ENCODE peak calls at places on chromosome 18, in seven cellular contexts. T, X, N, A, G, R and Z are unnamed samples.

GRCh38 chr18:66548747-66549146 is 55.1 kb downstream of the CDH19 start:
- DNase-seq in A (peak), G (no peak), T (no peak), R (no peak), N (no peak), X (no peak), Z (peak)

GRCh38 chr18:374735-375168 is 106.9 kb upstream of the THOC1 start:
- DNase-seq in A (no peak), R (no peak), G (no peak), N (no peak), X (no peak), T (no peak), Z (no peak)

GRCh38 chr18:4352746-4353522 is 102.2 kb downstream of the DLGAP1 start:
- DNase-seq in T (no peak), X (no peak), G (no peak), N (no peak), R (no peak), A (no peak), Z (no peak)

GRCh38 chr18:52617931-52618330 is 277.9 kb downstream of the DCC start:
- DNase-seq in X (no peak), R (no peak), T (no peak), N (no peak), G (no peak), A (no peak), Z (no peak)

GRCh38 chr18:9825571-9826073 is 60.2 kb upstream of the TXNDC2 start:
- DNase-seq in G (peak), X (no peak), A (no peak), R (peak), N (no peak), T (peak), Z (peak)

GRCh38 chr18:79203017-79203605 is 133.9 kb downstream of the ATP9B start:
- DNase-seq in G (no peak), X (no peak), R (no peak), N (no peak), T (peak), A (no peak), Z (no peak)

GRCh38 chr18:12652861-12653401 is 5.0 kb downstream of the SPIRE1 start:
- DNase-seq in N (no peak), T (no peak), A (peak), X (no peak), R (peak), G (peak), Z (no peak)

GRCh38 chr18:59419386-59419785 is 60.3 kb upstream of the LMAN1 start:
- DNase-seq in T (no peak), N (no peak), X (no peak), G (no peak), R (no peak), A (no peak), Z (no peak)

GRCh38 chr18:22300665-22301636 is 116.8 kb downstream of the CTAGE1 start:
- DNase-seq in X (no peak), A (no peak), N (no peak), R (peak), G (no peak), T (no peak), Z (no peak)

GRCh38 chr18:46268662-46269061 is 164.5 kb downstream of the HAUS1 start:
- DNase-seq in X (no peak), G (no peak), R (no peak), N (no peak), T (no peak), A (no peak), Z (no peak)

GRCh38 chr18:48138211-48138610 is 207.8 kb upstream of the SMAD2 start:
- DNase-seq in N (no peak), T (no peak), X (no peak), A (no peak), G (no peak), R (no peak), Z (no peak)

GRCh38 chr18:21243041-21243431 is 1.0 kb downstream of the GREB1L start:
- DNase-seq in G (no peak), R (no peak), T (no peak), X (no peak), A (no peak), N (peak), Z (peak)

GRCh38 chr18:49476664-49477411 is 10.2 kb downstream of the C18orf32 start:
- DNase-seq in N (no peak), A (no peak), T (no peak), G (no peak), R (peak), X (no peak), Z (no peak)

GRCh38 chr18:24674236-24675004 is 214.0 kb downstream of the HRH4 start:
- DNase-seq in N (no peak), R (no peak), G (no peak), A (no peak), X (no peak), T (no peak), Z (no peak)

GRCh38 chr18:13003466-13003896 is 12.3 kb downstream of the CEP192 start:
- DNase-seq in N (peak), X (no peak), T (peak), G (peak), A (peak), R (peak), Z (peak)

GRCh38 chr18:35920623-35921022 is 51.9 kb upstream of the RMP24 start:
- DNase-seq in G (no peak), A (no peak), X (no peak), R (no peak), N (no peak), T (no peak), Z (no peak)

GRCh38 chr18:21605218-21605617 is 4.7 kb upstream of the ESCO1 start:
- DNase-seq in X (no peak), A (no peak), N (no peak), R (no peak), T (no peak), G (no peak), Z (no peak)

GRCh38 chr18:57296336-57296735 is 56.0 kb upstream of the ST8SIA3 start:
- DNase-seq in N (no peak), X (no peak), A (no peak), G (no peak), R (no peak), T (no peak), Z (no peak)

DNA sequence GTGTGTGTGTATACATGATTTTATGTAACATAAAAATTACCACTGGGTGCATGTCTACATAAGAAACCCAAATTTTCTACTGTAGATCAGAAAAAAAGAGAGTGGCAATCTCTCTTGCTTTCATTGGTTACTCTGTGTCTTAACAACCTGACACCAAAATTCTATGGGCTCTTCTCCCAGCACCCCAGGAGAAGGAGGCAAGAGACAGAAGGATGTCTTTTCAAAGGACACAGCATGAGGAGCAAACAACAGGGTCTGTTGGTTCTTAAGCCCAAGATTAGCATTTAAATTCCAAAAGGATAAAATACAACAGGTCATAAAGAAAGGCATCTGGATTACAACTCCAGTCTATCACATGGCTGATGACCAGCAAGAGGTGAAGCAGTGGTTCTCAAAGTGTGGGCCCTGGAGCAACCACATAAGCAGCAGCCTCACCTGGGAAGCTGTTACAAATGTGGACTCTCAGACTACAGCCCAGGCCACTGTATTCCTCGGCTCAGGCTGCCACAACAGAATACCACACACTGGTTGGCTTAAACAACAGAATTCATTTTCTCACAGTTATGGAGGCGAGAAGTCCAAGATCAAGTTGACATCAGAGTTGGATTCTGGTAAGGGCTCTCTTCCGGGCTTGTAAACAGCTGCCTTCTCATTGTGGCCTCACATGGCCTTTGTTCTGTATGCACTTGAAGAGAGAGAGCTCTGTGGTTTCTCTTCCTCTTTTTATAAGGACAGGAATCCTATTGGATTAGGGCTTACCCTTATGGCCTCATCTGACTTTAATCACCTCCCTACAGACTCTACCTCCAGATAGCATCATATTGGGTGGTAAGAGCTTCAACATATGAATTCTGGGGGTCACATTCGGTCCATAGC is 79.8 kb upstream of the RNF152 start:
- DNase-seq in G (no peak), A (no peak), T (no peak), N (no peak), R (no peak), X (no peak), Z (no peak)
- TF ChIP-seq JUND in G (no peak), A (no peak), T (no peak), N (no peak), R (no peak), X (no peak), Z (no peak)

GRCh38 chr18:26083099-26083498 is 7.3 kb downstream of the SS18 start:
- DNase-seq in X (no peak), G (no peak), T (no peak), R (no peak), N (no peak), A (no peak), Z (no peak)
- TF ChIP-seq JUND in X (no peak), G (no peak), T (no peak), R (no peak), N (no peak), A (no peak), Z (no peak)

GRCh38 chr18:67669993-67670671 is 153.6 kb upstream of the DSEL start:
- DNase-seq in N (no peak), X (no peak), R (no peak), A (no peak), T (no peak), G (no peak), Z (no peak)

GRCh38 chr18:67662996-67663395 is 146.5 kb upstream of the DSEL start:
- DNase-seq in A (no peak), N (no peak), R (no peak), G (no peak), X (no peak), T (no peak), Z (no peak)

GRCh38 chr18:67661555-67661954 is 145.0 kb upstream of the DSEL start:
- DNase-seq in A (no peak), R (no peak), G (no peak), X (no peak), N (no peak), T (no peak), Z (no peak)

GRCh38 chr18:67665266-67665665 is 148.7 kb upstream of the DSEL start:
- DNase-seq in N (no peak), T (no peak), X (no peak), R (no peak), A (no peak), G (no peak), Z (no peak)
- TF ChIP-seq JUND in N (no peak), T (no peak), X (no peak), R (no peak), A (no peak), G (no peak), Z (no peak)

DNA sequence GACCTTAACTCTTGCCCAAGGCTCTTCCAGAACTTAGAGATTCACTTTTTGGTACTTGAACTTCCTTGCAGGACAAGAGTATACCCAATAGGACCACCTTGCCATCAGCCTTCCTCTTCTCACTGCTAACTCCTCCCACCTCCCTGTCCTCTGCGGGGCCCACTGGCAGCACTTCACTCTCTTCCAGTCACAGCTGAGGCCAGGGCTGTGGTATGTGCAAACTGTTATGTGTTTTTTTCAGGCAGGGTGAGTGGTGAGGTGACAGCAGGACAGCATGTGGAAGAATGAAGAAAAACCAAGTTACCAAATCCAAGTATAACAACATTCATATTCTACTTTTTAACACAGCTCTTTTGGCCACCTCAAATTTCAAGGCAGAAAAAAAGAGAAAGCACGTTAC is 605.1 kb upstream of the SYT4 start:
- DNase-seq in A (no peak), T (no peak), R (no peak), G (no peak), X (no peak), N (no peak), Z (no peak)
- TF ChIP-seq JUND in A (no peak), T (no peak), R (no peak), G (no peak), X (no peak), N (no peak), Z (no peak)

DNA sequence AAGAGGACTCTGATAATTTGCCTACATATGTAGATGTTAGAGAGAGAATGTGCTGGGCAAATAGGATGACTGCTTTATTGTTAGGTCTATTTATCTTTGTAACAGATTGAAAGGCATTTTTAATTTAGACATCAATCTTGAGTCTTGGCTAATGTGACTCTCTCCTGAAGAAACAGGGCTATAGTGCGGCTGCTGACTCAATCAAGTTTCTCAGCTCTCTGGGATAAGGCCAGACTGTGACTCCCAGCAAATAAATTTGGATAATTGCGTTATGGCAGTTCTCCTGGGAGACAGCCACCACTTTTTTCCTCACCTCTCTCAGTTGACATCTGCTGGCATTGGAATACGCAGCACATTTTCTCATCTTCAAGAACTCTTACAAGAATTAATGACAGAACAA is 1101.3 kb downstream of the CBLN2 start:
- DNase-seq in N (no peak), X (no peak), A (no peak), T (no peak), G (no peak), R (no peak), Z (no peak)
- TF ChIP-seq JUND in N (no peak), X (no peak), A (peak), T (no peak), G (no peak), R (no peak), Z (no peak)

GRCh38 chr18:55878224-55878623 is 290.2 kb upstream of the TCF4 start:
- DNase-seq in R (no peak), N (no peak), X (no peak), G (no peak), A (no peak), T (no peak), Z (no peak)

GRCh38 chr18:55876254-55876653 is 288.3 kb upstream of the TCF4 start:
- DNase-seq in N (no peak), T (no peak), A (no peak), X (no peak), G (no peak), R (no peak), Z (no peak)

GRCh38 chr18:55880617-55881016 is 292.6 kb upstream of the TCF4 start:
- DNase-seq in N (no peak), R (peak), T (no peak), G (no peak), A (no peak), X (no peak), Z (no peak)

GRCh38 chr18:55877321-55877720 is 289.3 kb upstream of the TCF4 start:
- DNase-seq in R (no peak), A (no peak), X (no peak), N (no peak), G (no peak), T (no peak), Z (no peak)

GRCh38 chr18:55879331-55879730 is 291.3 kb upstream of the TCF4 start:
- DNase-seq in G (no peak), A (no peak), T (no peak), X (no peak), R (no peak), N (no peak), Z (no peak)
- TF ChIP-seq JUND in G (no peak), A (no peak), T (no peak), X (no peak), R (no peak), N (no peak), Z (no peak)

GRCh38 chr18:68282232-68282631 is 432.7 kb downstream of the TMX3 start:
- DNase-seq in A (no peak), N (no peak), G (no peak), R (no peak), T (no peak), X (no peak), Z (no peak)
- TF ChIP-seq JUND in A (no peak), N (no peak), G (no peak), R (no peak), T (no peak), X (no peak), Z (no peak)

GRCh38 chr18:43661570-43661969 is 384.3 kb upstream of the SYT4 start:
- DNase-seq in G (peak), X (peak), T (no peak), R (no peak), N (peak), A (peak), Z (peak)
- TF ChIP-seq JUND in G (no peak), X (no peak), T (no peak), R (no peak), N (no peak), A (no peak), Z (no peak)